ENCODE peak calls at places on chromosomes 7 and 10, in ten cellular contexts. One of them, this sample, is unnamed.

GRCh38 chr10:119403927-119404326 is 138.6 kb downstream of the RGS10 start:
- DNase-seq in GM12891: no peak
- DNase-seq in stimulated activated naive CD8-positive, alpha-beta T cell treated with anti-CD3 and anti-CD28 coated beads, Interleukin-15, amount 100 ng/mL, for 72 hours: no peak
- DNase-seq in right cardiac atrium: no peak
- DNase-seq in GM04503: no peak
- DNase-seq in small intestine: no peak
- DNase-seq in head of caudate nucleus: no peak
- DNase-seq in activated T-helper 1 cell treated with anti-CD3 and anti-CD28 coated beads, Interleukin-2, amount 50 U/mL, for 16 hours: no peak
- DNase-seq in thyroid gland: no peak
- DNase-seq in CD8-positive, alpha-beta T cell: no peak
- DNase-seq in this sample: no peak

GRCh38 chr10:124626759-124627380 is 117.3 kb downstream of the FAM53B start:
- DNase-seq in GM12891: no peak
- DNase-seq in stimulated activated naive CD8-positive, alpha-beta T cell treated with anti-CD3 and anti-CD28 coated beads, Interleukin-15, amount 100 ng/mL, for 72 hours: peak
- DNase-seq in right cardiac atrium: no peak
- DNase-seq in GM04503: no peak
- DNase-seq in small intestine: peak
- DNase-seq in head of caudate nucleus: no peak
- DNase-seq in activated T-helper 1 cell treated with anti-CD3 and anti-CD28 coated beads, Interleukin-2, amount 50 U/mL, for 16 hours: peak
- DNase-seq in thyroid gland: no peak
- DNase-seq in CD8-positive, alpha-beta T cell: no peak
- DNase-seq in this sample: no peak

GRCh38 chr10:102769375-102770107 is 25.8 kb downstream of the WBP1L start:
- DNase-seq in GM12891: no peak
- DNase-seq in stimulated activated naive CD8-positive, alpha-beta T cell treated with anti-CD3 and anti-CD28 coated beads, Interleukin-15, amount 100 ng/mL, for 72 hours: no peak
- DNase-seq in right cardiac atrium: no peak
- DNase-seq in GM04503: no peak
- DNase-seq in small intestine: no peak
- DNase-seq in head of caudate nucleus: no peak
- DNase-seq in activated T-helper 1 cell treated with anti-CD3 and anti-CD28 coated beads, Interleukin-2, amount 50 U/mL, for 16 hours: no peak
- DNase-seq in thyroid gland: no peak
- DNase-seq in CD8-positive, alpha-beta T cell: no peak
- DNase-seq in this sample: no peak

GRCh38 chr10:73785721-73786511 is 510 bp downstream of the ZSWIM8 start:
- DNase-seq in GM12891: no peak
- DNase-seq in stimulated activated naive CD8-positive, alpha-beta T cell treated with anti-CD3 and anti-CD28 coated beads, Interleukin-15, amount 100 ng/mL, for 72 hours: peak
- DNase-seq in right cardiac atrium: peak
- DNase-seq in GM04503: peak
- DNase-seq in small intestine: peak
- DNase-seq in head of caudate nucleus: peak
- DNase-seq in activated T-helper 1 cell treated with anti-CD3 and anti-CD28 coated beads, Interleukin-2, amount 50 U/mL, for 16 hours: peak
- DNase-seq in thyroid gland: peak
- DNase-seq in CD8-positive, alpha-beta T cell: peak
- DNase-seq in this sample: peak

GRCh38 chr7:151773795-151774194 is 103.1 kb downstream of the PRKAG2 start:
- DNase-seq in GM12891: no peak
- DNase-seq in stimulated activated naive CD8-positive, alpha-beta T cell treated with anti-CD3 and anti-CD28 coated beads, Interleukin-15, amount 100 ng/mL, for 72 hours: no peak
- DNase-seq in right cardiac atrium: no peak
- DNase-seq in GM04503: no peak
- DNase-seq in small intestine: no peak
- DNase-seq in head of caudate nucleus: no peak
- DNase-seq in activated T-helper 1 cell treated with anti-CD3 and anti-CD28 coated beads, Interleukin-2, amount 50 U/mL, for 16 hours: no peak
- DNase-seq in thyroid gland: no peak
- DNase-seq in CD8-positive, alpha-beta T cell: no peak
- DNase-seq in this sample: no peak

GRCh38 chr10:124798364-124798763 is 3.3 kb upstream of the ABRAXAS2 start:
- DNase-seq in GM12891: no peak
- DNase-seq in stimulated activated naive CD8-positive, alpha-beta T cell treated with anti-CD3 and anti-CD28 coated beads, Interleukin-15, amount 100 ng/mL, for 72 hours: no peak
- DNase-seq in right cardiac atrium: no peak
- DNase-seq in GM04503: no peak
- DNase-seq in small intestine: no peak
- DNase-seq in head of caudate nucleus: no peak
- DNase-seq in activated T-helper 1 cell treated with anti-CD3 and anti-CD28 coated beads, Interleukin-2, amount 50 U/mL, for 16 hours: no peak
- DNase-seq in thyroid gland: no peak
- DNase-seq in CD8-positive, alpha-beta T cell: no peak
- DNase-seq in this sample: no peak

GRCh38 chr10:92575961-92576360 is 2.1 kb upstream of the IDE start:
- DNase-seq in GM12891: no peak
- DNase-seq in stimulated activated naive CD8-positive, alpha-beta T cell treated with anti-CD3 and anti-CD28 coated beads, Interleukin-15, amount 100 ng/mL, for 72 hours: no peak
- DNase-seq in right cardiac atrium: no peak
- DNase-seq in GM04503: no peak
- DNase-seq in small intestine: no peak
- DNase-seq in head of caudate nucleus: no peak
- DNase-seq in activated T-helper 1 cell treated with anti-CD3 and anti-CD28 coated beads, Interleukin-2, amount 50 U/mL, for 16 hours: no peak
- DNase-seq in thyroid gland: no peak
- DNase-seq in CD8-positive, alpha-beta T cell: no peak
- DNase-seq in this sample: peak

GRCh38 chr7:101926265-101926664 is 108.8 kb downstream of the CUX1 start:
- DNase-seq in GM12891: no peak
- DNase-seq in stimulated activated naive CD8-positive, alpha-beta T cell treated with anti-CD3 and anti-CD28 coated beads, Interleukin-15, amount 100 ng/mL, for 72 hours: no peak
- DNase-seq in right cardiac atrium: no peak
- DNase-seq in GM04503: no peak
- DNase-seq in small intestine: no peak
- DNase-seq in head of caudate nucleus: no peak
- DNase-seq in activated T-helper 1 cell treated with anti-CD3 and anti-CD28 coated beads, Interleukin-2, amount 50 U/mL, for 16 hours: no peak
- DNase-seq in thyroid gland: no peak
- DNase-seq in CD8-positive, alpha-beta T cell: no peak
- DNase-seq in this sample: no peak

GRCh38 chr7:118285358-118285757 is 60.9 kb downstream of the ANKRD7 start:
- DNase-seq in GM12891: no peak
- DNase-seq in stimulated activated naive CD8-positive, alpha-beta T cell treated with anti-CD3 and anti-CD28 coated beads, Interleukin-15, amount 100 ng/mL, for 72 hours: no peak
- DNase-seq in right cardiac atrium: no peak
- DNase-seq in GM04503: no peak
- DNase-seq in small intestine: no peak
- DNase-seq in head of caudate nucleus: no peak
- DNase-seq in activated T-helper 1 cell treated with anti-CD3 and anti-CD28 coated beads, Interleukin-2, amount 50 U/mL, for 16 hours: no peak
- DNase-seq in thyroid gland: no peak
- DNase-seq in CD8-positive, alpha-beta T cell: no peak
- DNase-seq in this sample: no peak

GRCh38 chr7:1175967-1176851 is 16.2 kb upstream of the ZFAND2A start:
- DNase-seq in GM12891: peak
- DNase-seq in stimulated activated naive CD8-positive, alpha-beta T cell treated with anti-CD3 and anti-CD28 coated beads, Interleukin-15, amount 100 ng/mL, for 72 hours: peak
- DNase-seq in right cardiac atrium: peak
- DNase-seq in GM04503: no peak
- DNase-seq in small intestine: peak
- DNase-seq in head of caudate nucleus: peak
- DNase-seq in activated T-helper 1 cell treated with anti-CD3 and anti-CD28 coated beads, Interleukin-2, amount 50 U/mL, for 16 hours: peak
- DNase-seq in thyroid gland: peak
- DNase-seq in CD8-positive, alpha-beta T cell: peak
- DNase-seq in this sample: peak

GRCh38 chr7:47038621-47039020 is 543.3 kb downstream of the TNS3 start:
- DNase-seq in GM12891: no peak
- DNase-seq in stimulated activated naive CD8-positive, alpha-beta T cell treated with anti-CD3 and anti-CD28 coated beads, Interleukin-15, amount 100 ng/mL, for 72 hours: no peak
- DNase-seq in right cardiac atrium: no peak
- DNase-seq in GM04503: no peak
- DNase-seq in small intestine: no peak
- DNase-seq in head of caudate nucleus: no peak
- DNase-seq in activated T-helper 1 cell treated with anti-CD3 and anti-CD28 coated beads, Interleukin-2, amount 50 U/mL, for 16 hours: no peak
- DNase-seq in thyroid gland: no peak
- DNase-seq in CD8-positive, alpha-beta T cell: no peak
- DNase-seq in this sample: no peak

GRCh38 chr7:23597064-23597907 is at the start of gene CCDC126:
- DNase-seq in GM12891: peak
- DNase-seq in stimulated activated naive CD8-positive, alpha-beta T cell treated with anti-CD3 and anti-CD28 coated beads, Interleukin-15, amount 100 ng/mL, for 72 hours: peak
- DNase-seq in right cardiac atrium: peak
- DNase-seq in GM04503: peak
- DNase-seq in small intestine: peak
- DNase-seq in head of caudate nucleus: peak
- DNase-seq in activated T-helper 1 cell treated with anti-CD3 and anti-CD28 coated beads, Interleukin-2, amount 50 U/mL, for 16 hours: peak
- DNase-seq in thyroid gland: peak
- DNase-seq in CD8-positive, alpha-beta T cell: peak
- DNase-seq in this sample: peak

GRCh38 chr7:77226357-77226839 is 26.8 kb upstream of the FGL2 start:
- DNase-seq in GM12891: no peak
- DNase-seq in stimulated activated naive CD8-positive, alpha-beta T cell treated with anti-CD3 and anti-CD28 coated beads, Interleukin-15, amount 100 ng/mL, for 72 hours: no peak
- DNase-seq in right cardiac atrium: no peak
- DNase-seq in GM04503: no peak
- DNase-seq in small intestine: peak
- DNase-seq in head of caudate nucleus: no peak
- DNase-seq in activated T-helper 1 cell treated with anti-CD3 and anti-CD28 coated beads, Interleukin-2, amount 50 U/mL, for 16 hours: no peak
- DNase-seq in thyroid gland: no peak
- DNase-seq in CD8-positive, alpha-beta T cell: no peak
- DNase-seq in this sample: peak

GRCh38 chr10:1824928-1825327 is 87.6 kb upstream of the ADARB2 start:
- DNase-seq in GM12891: no peak
- DNase-seq in stimulated activated naive CD8-positive, alpha-beta T cell treated with anti-CD3 and anti-CD28 coated beads, Interleukin-15, amount 100 ng/mL, for 72 hours: no peak
- DNase-seq in right cardiac atrium: no peak
- DNase-seq in GM04503: no peak
- DNase-seq in small intestine: no peak
- DNase-seq in head of caudate nucleus: no peak
- DNase-seq in activated T-helper 1 cell treated with anti-CD3 and anti-CD28 coated beads, Interleukin-2, amount 50 U/mL, for 16 hours: no peak
- DNase-seq in thyroid gland: no peak
- DNase-seq in CD8-positive, alpha-beta T cell: no peak
- DNase-seq in this sample: no peak

GRCh38 chr10:23927926-23928325 is 281.0 kb upstream of the KIAA1217 start:
- DNase-seq in GM12891: no peak
- DNase-seq in stimulated activated naive CD8-positive, alpha-beta T cell treated with anti-CD3 and anti-CD28 coated beads, Interleukin-15, amount 100 ng/mL, for 72 hours: no peak
- DNase-seq in right cardiac atrium: no peak
- DNase-seq in GM04503: no peak
- DNase-seq in small intestine: no peak
- DNase-seq in head of caudate nucleus: no peak
- DNase-seq in activated T-helper 1 cell treated with anti-CD3 and anti-CD28 coated beads, Interleukin-2, amount 50 U/mL, for 16 hours: no peak
- DNase-seq in thyroid gland: peak
- DNase-seq in CD8-positive, alpha-beta T cell: no peak
- DNase-seq in this sample: no peak

GRCh38 chr7:121547341-121548092 is 151.4 kb upstream of the FAM3C start:
- DNase-seq in GM12891: peak
- DNase-seq in stimulated activated naive CD8-positive, alpha-beta T cell treated with anti-CD3 and anti-CD28 coated beads, Interleukin-15, amount 100 ng/mL, for 72 hours: no peak
- DNase-seq in right cardiac atrium: no peak
- DNase-seq in GM04503: no peak
- DNase-seq in small intestine: peak
- DNase-seq in head of caudate nucleus: no peak
- DNase-seq in activated T-helper 1 cell treated with anti-CD3 and anti-CD28 coated beads, Interleukin-2, amount 50 U/mL, for 16 hours: no peak
- DNase-seq in thyroid gland: no peak
- DNase-seq in CD8-positive, alpha-beta T cell: no peak
- DNase-seq in this sample: peak

GRCh38 chr10:98852686-98853085 is 383.0 kb downstream of the HPSE2 start:
- DNase-seq in GM12891: no peak
- DNase-seq in stimulated activated naive CD8-positive, alpha-beta T cell treated with anti-CD3 and anti-CD28 coated beads, Interleukin-15, amount 100 ng/mL, for 72 hours: no peak
- DNase-seq in right cardiac atrium: no peak
- DNase-seq in GM04503: no peak
- DNase-seq in small intestine: no peak
- DNase-seq in head of caudate nucleus: no peak
- DNase-seq in activated T-helper 1 cell treated with anti-CD3 and anti-CD28 coated beads, Interleukin-2, amount 50 U/mL, for 16 hours: no peak
- DNase-seq in thyroid gland: no peak
- DNase-seq in CD8-positive, alpha-beta T cell: no peak
- DNase-seq in this sample: no peak

GRCh38 chr7:82294258-82294855 is 149.2 kb downstream of the CACNA2D1 start:
- DNase-seq in GM12891: no peak
- DNase-seq in stimulated activated naive CD8-positive, alpha-beta T cell treated with anti-CD3 and anti-CD28 coated beads, Interleukin-15, amount 100 ng/mL, for 72 hours: no peak
- DNase-seq in right cardiac atrium: no peak
- DNase-seq in GM04503: peak
- DNase-seq in small intestine: no peak
- DNase-seq in head of caudate nucleus: no peak
- DNase-seq in activated T-helper 1 cell treated with anti-CD3 and anti-CD28 coated beads, Interleukin-2, amount 50 U/mL, for 16 hours: no peak
- DNase-seq in thyroid gland: no peak
- DNase-seq in CD8-positive, alpha-beta T cell: no peak
- DNase-seq in this sample: peak

GRCh38 chr10:37236093-37236492 is 110.7 kb downstream of the ANKRD30A start:
- DNase-seq in GM12891: no peak
- DNase-seq in stimulated activated naive CD8-positive, alpha-beta T cell treated with anti-CD3 and anti-CD28 coated beads, Interleukin-15, amount 100 ng/mL, for 72 hours: no peak
- DNase-seq in right cardiac atrium: no peak
- DNase-seq in GM04503: no peak
- DNase-seq in small intestine: no peak
- DNase-seq in head of caudate nucleus: no peak
- DNase-seq in activated T-helper 1 cell treated with anti-CD3 and anti-CD28 coated beads, Interleukin-2, amount 50 U/mL, for 16 hours: no peak
- DNase-seq in thyroid gland: no peak
- DNase-seq in CD8-positive, alpha-beta T cell: no peak
- DNase-seq in this sample: no peak

GRCh38 chr10:52420656-52421055 is 106.6 kb downstream of the DKK1 start:
- DNase-seq in GM12891: no peak
- DNase-seq in stimulated activated naive CD8-positive, alpha-beta T cell treated with anti-CD3 and anti-CD28 coated beads, Interleukin-15, amount 100 ng/mL, for 72 hours: no peak
- DNase-seq in right cardiac atrium: no peak
- DNase-seq in GM04503: no peak
- DNase-seq in small intestine: no peak
- DNase-seq in head of caudate nucleus: no peak
- DNase-seq in activated T-helper 1 cell treated with anti-CD3 and anti-CD28 coated beads, Interleukin-2, amount 50 U/mL, for 16 hours: no peak
- DNase-seq in thyroid gland: no peak
- DNase-seq in CD8-positive, alpha-beta T cell: no peak
- DNase-seq in this sample: no peak

GRCh38 chr10:98033515-98033914 is 3.1 kb upstream of the CRTAC1 start:
- DNase-seq in GM12891: no peak
- DNase-seq in stimulated activated naive CD8-positive, alpha-beta T cell treated with anti-CD3 and anti-CD28 coated beads, Interleukin-15, amount 100 ng/mL, for 72 hours: no peak
- DNase-seq in right cardiac atrium: no peak
- DNase-seq in GM04503: no peak
- DNase-seq in small intestine: no peak
- DNase-seq in head of caudate nucleus: no peak
- DNase-seq in activated T-helper 1 cell treated with anti-CD3 and anti-CD28 coated beads, Interleukin-2, amount 50 U/mL, for 16 hours: no peak
- DNase-seq in thyroid gland: no peak
- DNase-seq in CD8-positive, alpha-beta T cell: no peak
- DNase-seq in this sample: no peak

This sample was measured in iris pigment epithelial cell.